ENCODE peak calls at places on chromosomes 1 and 21, in eight cellular contexts. One of them, this sample, is unnamed. For H3K27me3, the result is how much of the 10 kb centered on the place peaks cover.

GRCh38 chr1:101150266-101150665 is 86.6 kb upstream of the S1PR1 start:
- DNase-seq in neural progenitor cell: no peak
- DNase-seq in hepatocyte: no peak
- DNase-seq in GM23248: no peak
- DNase-seq in MM.1S: no peak
- DNase-seq in SK-N-SH: no peak
- DNase-seq in GM23338: no peak
- DNase-seq in HCT116: no peak
- DNase-seq in this sample: no peak

GRCh38 chr1:39317111-39317510 is 112.6 kb downstream of the MACF1 start:
- DNase-seq in GM23248: no peak
- DNase-seq in HCT116: no peak
- DNase-seq in GM23338: no peak
- DNase-seq in MM.1S: no peak
- DNase-seq in SK-N-SH: no peak
- DNase-seq in neural progenitor cell: no peak
- DNase-seq in hepatocyte: no peak
- DNase-seq in this sample: no peak

GRCh38 chr1:191629836-191630235 is 528.4 kb upstream of the RGS18 start:
- DNase-seq in hepatocyte: no peak
- DNase-seq in HCT116: no peak
- DNase-seq in SK-N-SH: no peak
- DNase-seq in neural progenitor cell: peak
- DNase-seq in GM23338: peak
- DNase-seq in MM.1S: no peak
- DNase-seq in GM23248: no peak
- DNase-seq in this sample: no peak

GRCh38 chr1:228368801-228369607 is 37.6 kb downstream of the TRIM11 start:
- DNase-seq in HCT116: no peak
- DNase-seq in GM23248: no peak
- DNase-seq in neural progenitor cell: no peak
- DNase-seq in MM.1S: no peak
- DNase-seq in hepatocyte: no peak
- DNase-seq in GM23338: no peak
- DNase-seq in SK-N-SH: no peak
- DNase-seq in this sample: no peak

GRCh38 chr1:17866451-17867029 is 111.4 kb downstream of the ACTL8 start:
- DNase-seq in hepatocyte: peak
- DNase-seq in SK-N-SH: no peak
- DNase-seq in GM23248: peak
- DNase-seq in GM23338: no peak
- DNase-seq in neural progenitor cell: no peak
- DNase-seq in MM.1S: no peak
- DNase-seq in HCT116: no peak
- DNase-seq in this sample: peak

GRCh38 chr21:43370091-43370658 is 56.8 kb downstream of the SIK1 start:
- DNase-seq in hepatocyte: no peak
- DNase-seq in SK-N-SH: no peak
- DNase-seq in HCT116: no peak
- DNase-seq in neural progenitor cell: no peak
- DNase-seq in MM.1S: no peak
- DNase-seq in GM23248: peak
- DNase-seq in GM23338: no peak
- DNase-seq in this sample: no peak

GRCh38 chr1:17273096-17273495 is 24.2 kb downstream of the PADI3 start:
- DNase-seq in HCT116: no peak
- DNase-seq in MM.1S: no peak
- DNase-seq in hepatocyte: no peak
- DNase-seq in SK-N-SH: no peak
- DNase-seq in neural progenitor cell: no peak
- DNase-seq in GM23248: no peak
- DNase-seq in GM23338: no peak
- DNase-seq in this sample: no peak

GRCh38 chr1:159869173-159869572 is 6.7 kb upstream of the VSIG8 start:
- DNase-seq in GM23338: no peak
- DNase-seq in neural progenitor cell: no peak
- DNase-seq in hepatocyte: no peak
- DNase-seq in GM23248: peak
- DNase-seq in MM.1S: peak
- DNase-seq in SK-N-SH: no peak
- DNase-seq in HCT116: peak
- DNase-seq in this sample: peak

GRCh38 chr1:36864182-36865079 is 169.9 kb downstream of the GRIK3 start:
- DNase-seq in MM.1S: no peak
- DNase-seq in GM23338: peak
- DNase-seq in hepatocyte: no peak
- DNase-seq in HCT116: peak
- DNase-seq in neural progenitor cell: peak
- DNase-seq in GM23248: no peak
- DNase-seq in SK-N-SH: peak
- DNase-seq in this sample: no peak

GRCh38 chr1:40625076-40625475 is 40.4 kb downstream of the RIMS3 start:
- DNase-seq in hepatocyte: peak
- DNase-seq in HCT116: no peak
- DNase-seq in GM23248: peak
- DNase-seq in neural progenitor cell: peak
- DNase-seq in GM23338: peak
- DNase-seq in MM.1S: no peak
- DNase-seq in SK-N-SH: no peak
- DNase-seq in this sample: peak

GRCh38 chr1:190124068-190124467 is 353.6 kb downstream of the BRINP3 start:
- DNase-seq in GM23338: peak
- DNase-seq in MM.1S: no peak
- DNase-seq in GM23248: no peak
- DNase-seq in HCT116: no peak
- DNase-seq in neural progenitor cell: no peak
- DNase-seq in hepatocyte: no peak
- DNase-seq in SK-N-SH: no peak
- DNase-seq in this sample: peak

GRCh38 chr1:211634461-211634860 is 41.0 kb downstream of the NEK2 start:
- DNase-seq in MM.1S: no peak
- DNase-seq in HCT116: no peak
- DNase-seq in SK-N-SH: no peak
- DNase-seq in GM23338: no peak
- DNase-seq in hepatocyte: no peak
- DNase-seq in neural progenitor cell: no peak
- DNase-seq in GM23248: no peak
- DNase-seq in this sample: no peak

DNA sequence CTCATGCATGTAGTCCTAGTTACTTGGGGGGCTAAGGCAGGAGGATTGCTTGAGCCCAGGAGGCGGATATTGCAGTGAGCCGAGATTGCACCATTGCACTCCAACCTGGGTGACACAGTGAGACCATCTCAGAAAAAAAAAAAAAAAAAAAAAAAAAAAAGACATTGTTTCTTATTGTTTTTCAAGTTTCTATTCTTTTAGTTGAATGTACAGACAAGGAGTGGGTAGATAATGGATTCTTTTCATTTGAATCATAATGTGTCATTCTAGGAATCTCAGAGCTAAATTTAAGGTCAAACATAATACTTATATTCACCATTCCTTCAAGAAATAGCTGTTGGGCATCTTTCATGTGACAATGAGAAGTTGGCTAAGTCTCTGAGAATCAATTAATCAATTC is 157.0 kb upstream of the C21orf91 start:
- DNase-seq in GM23338: no peak
- DNase-seq in neural progenitor cell: no peak
- DNase-seq in MM.1S: no peak
- DNase-seq in GM23248: no peak
- DNase-seq in hepatocyte: no peak
- DNase-seq in SK-N-SH: no peak
- DNase-seq in HCT116: no peak
- DNase-seq in this sample: no peak
- H3K27me3 ChIP-seq in GM23338: under half
- H3K27me3 ChIP-seq in neural progenitor cell: under half
- H3K27me3 ChIP-seq in MM.1S: under half
- H3K27me3 ChIP-seq in GM23248: under half
- H3K27me3 ChIP-seq in hepatocyte: under half
- H3K27me3 ChIP-seq in SK-N-SH: under half
- H3K27me3 ChIP-seq in HCT116: under half
- H3K27me3 ChIP-seq in this sample: under half

GRCh38 chr1:25030674-25031589 is 100.9 kb upstream of the RUNX3 start:
- DNase-seq in HCT116: no peak
- DNase-seq in MM.1S: no peak
- DNase-seq in GM23248: peak
- DNase-seq in GM23338: no peak
- DNase-seq in neural progenitor cell: no peak
- DNase-seq in SK-N-SH: no peak
- DNase-seq in hepatocyte: no peak
- DNase-seq in this sample: peak

GRCh38 chr1:25028587-25028909 is 98.5 kb upstream of the RUNX3 start:
- DNase-seq in SK-N-SH: no peak
- DNase-seq in GM23248: no peak
- DNase-seq in GM23338: no peak
- DNase-seq in hepatocyte: no peak
- DNase-seq in MM.1S: no peak
- DNase-seq in neural progenitor cell: no peak
- DNase-seq in HCT116: no peak
- DNase-seq in this sample: no peak

GRCh38 chr1:25026757-25027450 is 96.8 kb upstream of the RUNX3 start:
- DNase-seq in neural progenitor cell: no peak
- DNase-seq in HCT116: no peak
- DNase-seq in hepatocyte: no peak
- DNase-seq in GM23338: peak
- DNase-seq in SK-N-SH: no peak
- DNase-seq in GM23248: no peak
- DNase-seq in MM.1S: no peak
- DNase-seq in this sample: no peak

GRCh38 chr1:25027876-25028586 is 98.0 kb upstream of the RUNX3 start:
- DNase-seq in hepatocyte: no peak
- DNase-seq in HCT116: no peak
- DNase-seq in GM23248: no peak
- DNase-seq in MM.1S: no peak
- DNase-seq in SK-N-SH: no peak
- DNase-seq in neural progenitor cell: no peak
- DNase-seq in GM23338: no peak
- DNase-seq in this sample: no peak

DNA sequence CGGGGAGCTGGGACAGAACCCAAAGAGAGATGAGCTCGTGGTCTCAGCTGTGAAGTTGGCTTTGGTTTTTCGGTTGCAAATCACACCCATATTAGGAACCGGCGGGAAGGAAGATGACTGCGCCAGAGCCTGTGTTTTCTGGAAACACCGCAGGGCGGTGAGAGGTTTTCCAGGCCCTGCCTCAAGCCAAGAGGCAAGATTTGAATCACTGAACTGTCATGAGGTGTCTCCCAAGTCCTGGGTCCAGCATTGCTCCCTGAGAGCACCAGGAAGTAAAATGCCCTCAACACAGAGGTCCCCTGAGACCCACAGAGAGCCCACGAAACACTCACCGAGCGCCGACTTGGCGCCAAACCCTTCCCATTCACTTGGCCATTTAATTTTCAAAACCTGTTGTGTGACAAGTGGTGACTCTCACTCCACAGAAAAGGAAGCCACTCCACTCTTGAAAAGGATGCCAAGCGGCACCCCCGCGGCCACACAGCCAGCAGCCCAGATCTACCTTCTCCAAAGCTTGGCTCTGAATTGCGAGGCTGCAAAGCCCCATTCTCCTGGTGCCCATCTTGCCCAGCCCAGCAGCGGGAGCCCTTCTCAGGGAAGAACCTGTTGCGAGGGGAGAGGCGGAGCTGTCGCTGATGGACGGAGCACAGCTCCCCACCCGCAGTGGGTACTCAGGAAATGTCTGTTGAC is 99.0 kb upstream of the RUNX3 start:
- DNase-seq in HCT116: no peak
- DNase-seq in hepatocyte: no peak
- DNase-seq in neural progenitor cell: no peak
- DNase-seq in SK-N-SH: no peak
- DNase-seq in GM23248: peak
- DNase-seq in MM.1S: no peak
- DNase-seq in GM23338: no peak
- DNase-seq in this sample: no peak
- TF ChIP-seq EZH2phosphoT487 in HCT116: no peak
- TF ChIP-seq EZH2phosphoT487 in hepatocyte: no peak
- TF ChIP-seq EZH2phosphoT487 in neural progenitor cell: no peak
- TF ChIP-seq EZH2phosphoT487 in SK-N-SH: no peak
- TF ChIP-seq EZH2phosphoT487 in GM23248: no peak
- TF ChIP-seq EZH2phosphoT487 in MM.1S: no peak
- TF ChIP-seq EZH2phosphoT487 in GM23338: no peak
- TF ChIP-seq EZH2phosphoT487 in this sample: no peak

DNA sequence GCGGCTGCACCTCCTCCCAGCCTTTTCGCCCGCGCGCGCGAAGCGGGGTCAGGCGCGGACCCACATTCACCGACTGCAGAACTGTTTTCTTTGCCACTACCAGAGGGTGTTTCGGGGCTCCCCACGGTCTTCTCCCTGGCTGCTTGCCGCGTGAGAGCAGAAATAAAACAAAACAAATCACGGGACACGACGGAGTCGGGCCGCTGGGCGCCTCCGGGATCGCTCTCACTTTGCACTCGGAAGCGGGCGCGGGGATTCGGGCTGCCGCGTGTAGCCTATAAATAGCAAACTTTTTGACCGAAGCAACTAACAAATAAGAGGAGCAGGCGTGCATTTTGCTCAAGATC is 412.3 kb upstream of the ESRRG start:
- DNase-seq in hepatocyte: no peak
- DNase-seq in neural progenitor cell: peak
- DNase-seq in GM23338: peak
- DNase-seq in GM23248: peak
- DNase-seq in MM.1S: peak
- DNase-seq in SK-N-SH: peak
- DNase-seq in HCT116: no peak
- DNase-seq in this sample: no peak
- H3K27me3 ChIP-seq in hepatocyte: half or more
- H3K27me3 ChIP-seq in neural progenitor cell: half or more
- H3K27me3 ChIP-seq in GM23338: half or more
- H3K27me3 ChIP-seq in GM23248: half or more
- H3K27me3 ChIP-seq in MM.1S: under half
- H3K27me3 ChIP-seq in SK-N-SH: under half
- H3K27me3 ChIP-seq in HCT116: under half
- H3K27me3 ChIP-seq in this sample: under half

DNA sequence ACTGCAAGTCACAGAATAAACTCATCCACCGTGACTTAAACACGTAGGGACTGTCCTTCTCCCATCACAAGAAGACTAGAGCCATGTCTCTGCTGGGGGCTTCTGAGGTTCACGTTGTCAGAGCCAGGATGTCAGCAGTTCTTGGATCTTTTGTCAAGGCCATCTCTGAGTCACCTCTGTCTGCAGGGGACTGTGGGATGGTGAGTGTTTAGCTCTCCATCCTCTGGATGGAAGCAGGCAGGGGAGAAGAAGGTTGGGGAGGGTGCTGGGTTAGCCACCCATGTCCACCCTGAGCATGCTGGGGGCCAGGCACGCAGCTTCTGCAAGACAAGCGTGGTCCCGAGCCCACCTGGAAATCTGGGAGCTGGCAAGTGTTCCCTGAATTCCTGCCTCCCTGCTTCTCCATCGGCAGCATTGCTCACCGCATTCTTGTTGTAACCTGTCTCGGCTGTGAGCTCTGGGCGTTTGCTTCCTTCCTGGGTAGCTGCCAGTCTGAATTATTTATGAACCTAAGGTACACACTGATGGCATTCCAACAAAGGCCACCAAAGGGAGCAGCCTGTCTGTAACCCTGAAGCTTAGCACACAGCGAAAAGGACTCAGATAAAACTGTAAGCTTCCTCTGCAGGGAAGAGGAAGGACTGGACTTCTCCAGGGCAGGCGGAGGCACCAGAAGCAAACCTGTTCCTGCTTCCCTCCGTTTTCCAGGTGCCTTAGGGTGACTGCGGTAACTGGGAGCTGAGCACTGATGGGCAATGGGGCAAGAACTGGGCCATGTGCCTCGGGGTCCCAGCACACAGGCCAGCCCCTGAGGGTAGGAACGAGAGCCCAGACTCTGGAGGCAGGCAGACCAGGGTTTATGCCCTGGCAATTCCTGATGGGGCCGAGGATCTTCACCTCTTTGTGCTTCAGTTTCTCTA is 88.6 kb downstream of the RIPK4 start:
- DNase-seq in hepatocyte: peak
- DNase-seq in SK-N-SH: no peak
- DNase-seq in MM.1S: no peak
- DNase-seq in GM23338: peak
- DNase-seq in neural progenitor cell: no peak
- DNase-seq in HCT116: peak
- DNase-seq in GM23248: peak
- DNase-seq in this sample: peak
- TF ChIP-seq EZH2phosphoT487 in hepatocyte: no peak
- TF ChIP-seq EZH2phosphoT487 in SK-N-SH: no peak
- TF ChIP-seq EZH2phosphoT487 in MM.1S: no peak
- TF ChIP-seq EZH2phosphoT487 in GM23338: no peak
- TF ChIP-seq EZH2phosphoT487 in neural progenitor cell: no peak
- TF ChIP-seq EZH2phosphoT487 in HCT116: no peak
- TF ChIP-seq EZH2phosphoT487 in GM23248: no peak
- TF ChIP-seq EZH2phosphoT487 in this sample: no peak